ENCODE peak calls at places on chromosomes 7 and 10, in nine cellular contexts. O, C, K, Y, E, L, S, I and Q are unnamed samples.

GRCh38 chr10:112955736-112956421 is 5.8 kb downstream of the TCF7L2 start:
- DNase-seq in E (no peak), I (peak), L (no peak), Y (no peak), S (peak), C (no peak), O (no peak), K (no peak), Q (no peak)

GRCh38 chr7:131235489-131236317 is 92.0 kb upstream of the MKLN1 start:
- DNase-seq in O (peak), L (no peak), S (peak), K (peak), C (peak), I (peak), Y (no peak), E (no peak), Q (peak)

GRCh38 chr7:156929789-156930539 is 19.5 kb upstream of the NOM1 start:
- DNase-seq in I (no peak), E (no peak), S (no peak), Y (no peak), C (no peak), L (no peak), K (no peak), O (no peak), Q (no peak)

GRCh38 chr10:43843331-43844101 is 194.8 kb upstream of the ZNF32 start:
- DNase-seq in E (no peak), K (no peak), L (no peak), C (no peak), S (peak), I (peak), Y (peak), O (no peak), Q (no peak)

GRCh38 chr7:133310232-133310852 is 57.5 kb downstream of the EXOC4 start:
- DNase-seq in E (no peak), K (no peak), S (peak), L (no peak), Y (no peak), O (no peak), C (no peak), I (no peak), Q (no peak)

GRCh38 chr7:142440219-142441073 is 182.6 kb upstream of the PRSS58 start:
- DNase-seq in C (no peak), I (peak), L (no peak), O (no peak), E (no peak), K (no peak), S (peak), Y (no peak), Q (no peak)

GRCh38 chr10:87605656-87606308 is 53.9 kb upstream of the PAPSS2 start:
- DNase-seq in Y (no peak), K (no peak), S (no peak), E (no peak), O (no peak), I (no peak), L (no peak), C (no peak), Q (no peak)

GRCh38 chr7:93249749-93250148 is 17.6 kb downstream of the VPS50 start:
- DNase-seq in C (no peak), O (no peak), K (no peak), L (no peak), S (peak), Y (no peak), E (no peak), I (peak), Q (no peak)